ENCODE peak calls at places on chromosomes 7 and 10, in seven cellular contexts. N, I, V, W, K, X and Q are unnamed samples.
A peak's percentile ranks its signal among the peaks of the same experiment; 100 is the strongest.

GRCh38 chr10:6494934-6495592 is 85.0 kb downstream of the PRKCQ start:
- DNase-seq in N (no peak), I (no peak), V (no peak), W (no peak), K (no peak), X (no peak), Q (no peak)

GRCh38 chr10:126397640-126398382 is 9.5 kb upstream of the ADAM12 start:
- DNase-seq in N (peak; percentile 92), I (no peak), V (peak; percentile 98), W (no peak), K (no peak), X (peak; percentile 92), Q (peak; percentile 92)

GRCh38 chr10:114057845-114058244 is 14.2 kb downstream of the ADRB1 start:
- DNase-seq in N (no peak), I (no peak), V (no peak), W (no peak), K (no peak), X (no peak), Q (no peak)

GRCh38 chr7:29217112-29217511 is 22.5 kb downstream of the CHN2 start:
- DNase-seq in N (peak; percentile 79), I (no peak), V (no peak), W (no peak), K (no peak), X (peak; percentile 78), Q (peak; percentile 18)

GRCh38 chr7:6575246-6576023 is 1.8 kb upstream of the ZDHHC4 start:
- DNase-seq in N (no peak), I (no peak), V (no peak), W (no peak), K (no peak), X (no peak), Q (no peak)

GRCh38 chr10:69801094-69801433 is 642 bp upstream of the COL13A1 start:
- DNase-seq in N (peak; percentile 95), I (peak; percentile 92), V (peak; percentile 55), W (peak; percentile 33), K (no peak), X (peak; percentile 44), Q (peak; percentile 72)

GRCh38 chr7:158520825-158521224 is 66.8 kb downstream of the PTPRN2 start:
- DNase-seq in N (no peak), I (no peak), V (no peak), W (no peak), K (no peak), X (no peak), Q (no peak)

GRCh38 chr7:7761974-7762769 is 43.8 kb upstream of the RPA3 start:
- DNase-seq in N (no peak), I (no peak), V (peak; percentile 59), W (no peak), K (no peak), X (peak; percentile 12), Q (peak; percentile 87)

GRCh38 chr7:16785316-16785715 is 19.5 kb downstream of the AGR2 start:
- DNase-seq in N (no peak), I (no peak), V (no peak), W (no peak), K (no peak), X (no peak), Q (no peak)

GRCh38 chr7:78620931-78621330 is 822.4 kb downstream of the PHTF2 start:
- DNase-seq in N (peak; percentile 76), I (peak; percentile 42), V (peak; percentile 12), W (peak; percentile 40), K (peak; percentile 31), X (peak; percentile 60), Q (peak; percentile 16)

GRCh38 chr10:3865565-3865964 is 80.6 kb upstream of the KLF6 start:
- DNase-seq in N (no peak), I (no peak), V (no peak), W (no peak), K (no peak), X (peak; percentile 9), Q (no peak)

GRCh38 chr7:148501707-148502139 is 88.8 kb upstream of the C7orf33 start:
- DNase-seq in N (peak; percentile 86), I (peak; percentile 80), V (no peak), W (no peak), K (peak; percentile 36), X (no peak), Q (no peak)

GRCh38 chr7:149104214-149104613 is 13.7 kb upstream of the ZNF786 start:
- DNase-seq in N (no peak), I (no peak), V (no peak), W (no peak), K (no peak), X (no peak), Q (no peak)

GRCh38 chr7:77348371-77348813 is 67.8 kb downstream of the GSAP start:
- DNase-seq in N (peak; percentile 28), I (no peak), V (peak; percentile 82), W (no peak), K (no peak), X (no peak), Q (peak; percentile 33)

GRCh38 chr7:118218413-118219156 is 5.9 kb upstream of the ANKRD7 start:
- DNase-seq in N (no peak), I (no peak), V (no peak), W (no peak), K (no peak), X (no peak), Q (peak; percentile 43)

GRCh38 chr7:77697535-77697831 is 1.2 kb downstream of the RSBN1L start:
- DNase-seq in N (no peak), I (no peak), V (no peak), W (no peak), K (no peak), X (no peak), Q (no peak)

GRCh38 chr7:156017431-156017830 is 205.2 kb upstream of the SHH start:
- DNase-seq in N (no peak), I (no peak), V (no peak), W (no peak), K (no peak), X (no peak), Q (no peak)

GRCh38 chr10:58570979-58571378 is 58.3 kb downstream of the BICC1 start:
- DNase-seq in N (no peak), I (no peak), V (no peak), W (no peak), K (no peak), X (no peak), Q (no peak)

GRCh38 chr7:29038463-29038862 is 80.3 kb upstream of the TRIL start:
- DNase-seq in N (peak; percentile 40), I (no peak), V (no peak), W (no peak), K (no peak), X (peak; percentile 70), Q (peak; percentile 66)

GRCh38 chr10:101840741-101841453 is 2.7 kb downstream of the KCNIP2 start:
- DNase-seq in N (peak; percentile 94), I (peak; percentile 93), V (peak; percentile 80), W (peak; percentile 88), K (no peak), X (peak; percentile 95), Q (peak; percentile 88)

GRCh38 chr7:96927131-96927530 is 78.2 kb upstream of the DLX6 start:
- DNase-seq in N (no peak), I (no peak), V (no peak), W (no peak), K (no peak), X (peak; percentile 97), Q (no peak)

GRCh38 chr7:115940462-115941060 is 90.0 kb downstream of the TFEC start:
- DNase-seq in N (no peak), I (no peak), V (no peak), W (no peak), K (no peak), X (peak; percentile 2), Q (no peak)

GRCh38 chr10:101272229-101272868 is 43.1 kb upstream of the LBX1 start:
- DNase-seq in N (peak; percentile 91), I (peak; percentile 89), V (peak; percentile 54), W (peak; percentile 75), K (peak; percentile 65), X (peak; percentile 84), Q (peak; percentile 73)

GRCh38 chr10:30199376-30200018 is 140.1 kb upstream of the JCAD start:
- DNase-seq in N (no peak), I (no peak), V (no peak), W (no peak), K (no peak), X (no peak), Q (no peak)

GRCh38 chr10:116889066-116889465 is 39.8 kb downstream of the ENO4 start:
- DNase-seq in N (no peak), I (no peak), V (no peak), W (no peak), K (no peak), X (no peak), Q (no peak)
- H2BK5ac ChIP-seq in N (no peak overlapping the region), I (no peak overlapping the region), V (no peak overlapping the region), W (no peak overlapping the region), K (peak overlapping the region; percentile 41), X (no peak overlapping the region), Q (no peak overlapping the region)

DNA sequence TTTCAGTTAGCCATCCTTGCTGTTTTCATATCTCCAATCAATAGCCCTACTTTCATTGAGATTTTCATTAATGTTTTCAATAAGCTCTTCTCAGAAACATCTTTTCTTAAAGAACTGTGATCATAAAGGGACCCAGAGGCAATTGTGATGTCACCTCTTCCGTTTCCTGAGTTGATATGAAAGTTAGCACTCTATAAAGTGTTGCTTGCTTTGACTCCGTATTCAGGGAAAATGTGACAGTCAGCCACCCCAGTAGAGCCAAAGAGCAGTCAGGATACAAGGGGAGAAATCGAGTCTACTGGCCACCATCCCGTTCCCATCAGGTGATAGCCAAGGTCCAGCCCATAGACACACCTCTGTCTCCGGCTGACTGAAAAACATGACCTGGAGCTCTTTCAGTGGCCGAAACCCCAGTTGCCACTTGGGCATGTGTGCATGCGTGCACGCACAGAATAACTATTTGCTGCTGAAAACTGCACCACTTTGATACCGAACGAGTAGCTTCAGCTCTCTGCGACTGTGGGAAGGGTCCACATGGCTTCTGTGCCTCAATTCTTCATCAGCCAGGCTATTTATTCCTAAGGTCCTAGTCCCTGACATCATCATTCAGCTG is 291.4 kb downstream of the USP6NL start:
- DNase-seq in N (no peak), I (no peak), V (no peak), W (no peak), K (no peak), X (no peak), Q (no peak)
- H2BK120ac ChIP-seq in N (no peak overlapping the region), I (no peak overlapping the region), V (no peak overlapping the region), W (no peak overlapping the region), K (no peak overlapping the region), X (no peak overlapping the region), Q (no peak overlapping the region)

DNA sequence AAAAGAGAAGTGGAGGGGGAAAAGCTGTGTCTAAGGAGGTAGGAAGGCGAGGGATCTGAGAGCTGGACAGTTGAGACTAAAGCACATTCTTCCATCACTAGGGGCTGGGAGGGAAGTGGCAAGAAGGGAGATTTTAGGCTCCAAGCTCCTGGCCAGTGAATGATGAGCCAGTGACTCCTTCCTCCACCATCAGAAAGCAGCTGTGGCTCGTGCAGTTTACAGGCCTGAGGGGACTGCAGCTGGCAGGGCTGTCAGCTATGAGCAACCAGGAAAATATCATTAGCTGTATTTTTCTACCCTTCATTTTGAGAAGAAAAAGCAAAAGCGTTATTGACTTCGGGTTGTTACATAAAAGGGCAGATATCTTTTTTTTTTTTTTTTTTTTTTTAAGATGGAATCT is 60.7 kb downstream of the GPAM start:
- DNase-seq in N (no peak), I (no peak), V (no peak), W (no peak), K (no peak), X (peak; percentile 22), Q (no peak)
- H2BK5ac ChIP-seq in N (no peak overlapping the region), I (no peak overlapping the region), V (no peak overlapping the region), W (no peak overlapping the region), K (no peak overlapping the region), X (no peak overlapping the region), Q (no peak overlapping the region)

DNA sequence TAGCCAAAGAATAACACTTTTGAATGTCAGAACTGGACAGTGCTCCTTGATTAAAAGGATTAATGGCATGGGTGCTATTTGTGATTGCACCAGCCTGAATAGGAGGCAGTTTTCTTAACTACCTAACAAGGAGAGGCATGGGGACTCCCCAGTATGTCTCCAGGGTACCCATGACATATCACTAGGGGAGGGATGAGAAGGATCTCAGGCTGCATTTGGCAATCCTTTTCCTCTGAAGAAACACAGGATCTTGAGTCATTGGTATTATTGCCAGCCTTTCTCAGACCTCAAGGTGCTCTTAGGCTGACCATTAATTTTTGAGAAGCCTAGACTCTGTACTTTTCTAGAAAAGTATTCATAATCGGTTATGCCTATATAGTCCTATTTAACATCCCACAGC is 77.5 kb upstream of the NPVF start:
- DNase-seq in N (no peak), I (no peak), V (no peak), W (no peak), K (no peak), X (no peak), Q (peak; percentile 55)
- H2BK120ac ChIP-seq in N (no peak overlapping the region), I (no peak overlapping the region), V (no peak overlapping the region), W (no peak overlapping the region), K (no peak overlapping the region), X (no peak overlapping the region), Q (no peak overlapping the region)